ENCODE peak calls at places on chromosome 15, in six cellular contexts. One of them, this sample, is unnamed.

GRCh38 chr15:42348083-42348482 is 11.2 kb upstream of the CAPN3 start:
- DNase-seq in psoas muscle: no peak
- DNase-seq in ovary: no peak
- DNase-seq in heart left ventricle: no peak
- DNase-seq in breast epithelium: no peak
- DNase-seq in AG09309: peak
- DNase-seq in this sample: no peak

GRCh38 chr15:101535170-101535902 is 45.8 kb upstream of the PCSK6 start:
- DNase-seq in ovary: no peak
- DNase-seq in breast epithelium: no peak
- DNase-seq in psoas muscle: peak
- DNase-seq in AG09309: no peak
- DNase-seq in heart left ventricle: no peak
- DNase-seq in this sample: no peak

GRCh38 chr15:90305932-90306331 is 40.5 kb downstream of the NGRN start:
- DNase-seq in breast epithelium: no peak
- DNase-seq in heart left ventricle: no peak
- DNase-seq in ovary: no peak
- DNase-seq in psoas muscle: no peak
- DNase-seq in AG09309: no peak
- DNase-seq in this sample: no peak

GRCh38 chr15:28019594-28020320 is 79.4 kb downstream of the OCA2 start:
- DNase-seq in breast epithelium: no peak
- DNase-seq in psoas muscle: no peak
- DNase-seq in ovary: no peak
- DNase-seq in heart left ventricle: no peak
- DNase-seq in AG09309: no peak
- DNase-seq in this sample: no peak

GRCh38 chr15:29934251-29934650 is 112.0 kb upstream of the TJP1 start:
- DNase-seq in psoas muscle: no peak
- DNase-seq in heart left ventricle: no peak
- DNase-seq in breast epithelium: no peak
- DNase-seq in AG09309: no peak
- DNase-seq in ovary: no peak
- DNase-seq in this sample: no peak

GRCh38 chr15:44861439-44861910 is 95.0 kb upstream of the TERB2 start:
- DNase-seq in psoas muscle: no peak
- DNase-seq in breast epithelium: no peak
- DNase-seq in ovary: no peak
- DNase-seq in AG09309: no peak
- DNase-seq in heart left ventricle: no peak
- DNase-seq in this sample: no peak

GRCh38 chr15:39495871-39496459 is 84.9 kb upstream of the THBS1 start:
- DNase-seq in psoas muscle: no peak
- DNase-seq in AG09309: no peak
- DNase-seq in heart left ventricle: no peak
- DNase-seq in ovary: peak
- DNase-seq in breast epithelium: no peak
- DNase-seq in this sample: no peak

GRCh38 chr15:100929641-100930042 is 10.5 kb downstream of the LRRK1 start:
- DNase-seq in ovary: no peak
- DNase-seq in AG09309: no peak
- DNase-seq in breast epithelium: no peak
- DNase-seq in psoas muscle: no peak
- DNase-seq in heart left ventricle: no peak
- DNase-seq in this sample: no peak

GRCh38 chr15:77059761-77060345 is 11.1 kb downstream of the TSPAN3 start:
- DNase-seq in ovary: no peak
- DNase-seq in AG09309: no peak
- DNase-seq in breast epithelium: no peak
- DNase-seq in heart left ventricle: no peak
- DNase-seq in psoas muscle: no peak
- DNase-seq in this sample: no peak

GRCh38 chr15:33132722-33133345 is 61.7 kb downstream of the FMN1 start:
- DNase-seq in heart left ventricle: no peak
- DNase-seq in ovary: no peak
- DNase-seq in psoas muscle: no peak
- DNase-seq in AG09309: peak
- DNase-seq in breast epithelium: peak
- DNase-seq in this sample: no peak

GRCh38 chr15:92149469-92149868 is 244.2 kb upstream of the ST8SIA2 start:
- DNase-seq in ovary: no peak
- DNase-seq in breast epithelium: no peak
- DNase-seq in AG09309: no peak
- DNase-seq in heart left ventricle: no peak
- DNase-seq in psoas muscle: no peak
- DNase-seq in this sample: no peak

GRCh38 chr15:31266712-31267111 is 59.9 kb upstream of the KLF13 start:
- DNase-seq in AG09309: no peak
- DNase-seq in ovary: peak
- DNase-seq in heart left ventricle: no peak
- DNase-seq in psoas muscle: no peak
- DNase-seq in breast epithelium: peak
- DNase-seq in this sample: no peak

GRCh38 chr15:71916834-71917233 is 106.5 kb downstream of the NR2E3 start:
- DNase-seq in breast epithelium: no peak
- DNase-seq in heart left ventricle: no peak
- DNase-seq in psoas muscle: no peak
- DNase-seq in AG09309: no peak
- DNase-seq in ovary: no peak
- DNase-seq in this sample: no peak

GRCh38 chr15:59180946-59181345 is 25.7 kb upstream of the LDHAL6B start:
- DNase-seq in AG09309: no peak
- DNase-seq in heart left ventricle: no peak
- DNase-seq in ovary: no peak
- DNase-seq in psoas muscle: no peak
- DNase-seq in breast epithelium: no peak
- DNase-seq in this sample: no peak

GRCh38 chr15:53872410-53872809 is 105.8 kb upstream of the UNC13C start:
- DNase-seq in AG09309: no peak
- DNase-seq in ovary: no peak
- DNase-seq in breast epithelium: no peak
- DNase-seq in heart left ventricle: no peak
- DNase-seq in psoas muscle: no peak
- DNase-seq in this sample: no peak

GRCh38 chr15:100722551-100723322 is 120.3 kb downstream of the ASB7 start:
- DNase-seq in heart left ventricle: no peak
- DNase-seq in ovary: no peak
- DNase-seq in breast epithelium: peak
- DNase-seq in psoas muscle: no peak
- DNase-seq in AG09309: no peak
- DNase-seq in this sample: no peak

GRCh38 chr15:31077181-31077580 is 24.3 kb downstream of the TRPM1 start:
- DNase-seq in psoas muscle: no peak
- DNase-seq in AG09309: no peak
- DNase-seq in heart left ventricle: no peak
- DNase-seq in ovary: no peak
- DNase-seq in breast epithelium: no peak
- DNase-seq in this sample: no peak

GRCh38 chr15:96042734-96043224 is 287.7 kb upstream of the NR2F2 start:
- DNase-seq in heart left ventricle: no peak
- DNase-seq in AG09309: no peak
- DNase-seq in psoas muscle: no peak
- DNase-seq in breast epithelium: no peak
- DNase-seq in ovary: no peak
- DNase-seq in this sample: no peak

GRCh38 chr15:37102315-37103021 is 2.1 kb upstream of the MEIS2 start:
- DNase-seq in psoas muscle: peak
- DNase-seq in AG09309: no peak
- DNase-seq in heart left ventricle: peak
- DNase-seq in breast epithelium: no peak
- DNase-seq in ovary: peak
- DNase-seq in this sample: no peak

GRCh38 chr15:77621847-77622211 is 10.9 kb downstream of the LINGO1 start:
- DNase-seq in heart left ventricle: no peak
- DNase-seq in AG09309: no peak
- DNase-seq in breast epithelium: no peak
- DNase-seq in ovary: no peak
- DNase-seq in psoas muscle: no peak
- DNase-seq in this sample: no peak

GRCh38 chr15:39623550-39623931 is 42.7 kb downstream of the THBS1 start:
- DNase-seq in psoas muscle: no peak
- DNase-seq in AG09309: no peak
- DNase-seq in ovary: no peak
- DNase-seq in breast epithelium: no peak
- DNase-seq in heart left ventricle: no peak
- DNase-seq in this sample: no peak

GRCh38 chr15:23646165-23647000 is 1.3 kb downstream of the MAGEL2 start:
- DNase-seq in heart left ventricle: no peak
- DNase-seq in breast epithelium: no peak
- DNase-seq in AG09309: no peak
- DNase-seq in psoas muscle: peak
- DNase-seq in ovary: no peak
- DNase-seq in this sample: no peak

GRCh38 chr15:23645379-23646164 is 2.1 kb downstream of the MAGEL2 start:
- DNase-seq in AG09309: no peak
- DNase-seq in breast epithelium: no peak
- DNase-seq in psoas muscle: no peak
- DNase-seq in heart left ventricle: no peak
- DNase-seq in ovary: no peak
- DNase-seq in this sample: no peak

GRCh38 chr15:23648920-23649515 is 1.4 kb upstream of the MAGEL2 start:
- DNase-seq in AG09309: no peak
- DNase-seq in heart left ventricle: no peak
- DNase-seq in psoas muscle: peak
- DNase-seq in ovary: peak
- DNase-seq in breast epithelium: no peak
- DNase-seq in this sample: peak

GRCh38 chr15:23647421-23648375 is at the start of gene MAGEL2:
- DNase-seq in breast epithelium: no peak
- DNase-seq in psoas muscle: peak
- DNase-seq in ovary: peak
- DNase-seq in heart left ventricle: no peak
- DNase-seq in AG09309: no peak
- DNase-seq in this sample: peak

GRCh38 chr15:23647001-23647295 is 719 bp downstream of the MAGEL2 start:
- DNase-seq in AG09309: no peak
- DNase-seq in breast epithelium: no peak
- DNase-seq in psoas muscle: no peak
- DNase-seq in ovary: no peak
- DNase-seq in heart left ventricle: no peak
- DNase-seq in this sample: no peak
- H3K4me3 ChIP-seq in AG09309: no peak
- H3K4me3 ChIP-seq in breast epithelium: no peak
- H3K4me3 ChIP-seq in psoas muscle: peak
- H3K4me3 ChIP-seq in ovary: peak
- H3K4me3 ChIP-seq in heart left ventricle: peak
- H3K4me3 ChIP-seq in this sample: no peak

GRCh38 chr15:68113273-68113672 is 59.2 kb downstream of the PIAS1 start:
- DNase-seq in heart left ventricle: no peak
- DNase-seq in breast epithelium: no peak
- DNase-seq in psoas muscle: no peak
- DNase-seq in ovary: no peak
- DNase-seq in AG09309: peak
- DNase-seq in this sample: peak

GRCh38 chr15:68112711-68113110 is 58.6 kb downstream of the PIAS1 start:
- DNase-seq in heart left ventricle: no peak
- DNase-seq in ovary: no peak
- DNase-seq in AG09309: peak
- DNase-seq in breast epithelium: no peak
- DNase-seq in psoas muscle: no peak
- DNase-seq in this sample: no peak

GRCh38 chr15:68114356-68114755 is 60.2 kb downstream of the PIAS1 start:
- DNase-seq in AG09309: no peak
- DNase-seq in breast epithelium: no peak
- DNase-seq in ovary: no peak
- DNase-seq in heart left ventricle: no peak
- DNase-seq in psoas muscle: no peak
- DNase-seq in this sample: no peak

GRCh38 chr15:68113751-68114150 is 59.6 kb downstream of the PIAS1 start:
- DNase-seq in AG09309: no peak
- DNase-seq in breast epithelium: no peak
- DNase-seq in ovary: no peak
- DNase-seq in psoas muscle: no peak
- DNase-seq in heart left ventricle: no peak
- DNase-seq in this sample: no peak

DNA sequence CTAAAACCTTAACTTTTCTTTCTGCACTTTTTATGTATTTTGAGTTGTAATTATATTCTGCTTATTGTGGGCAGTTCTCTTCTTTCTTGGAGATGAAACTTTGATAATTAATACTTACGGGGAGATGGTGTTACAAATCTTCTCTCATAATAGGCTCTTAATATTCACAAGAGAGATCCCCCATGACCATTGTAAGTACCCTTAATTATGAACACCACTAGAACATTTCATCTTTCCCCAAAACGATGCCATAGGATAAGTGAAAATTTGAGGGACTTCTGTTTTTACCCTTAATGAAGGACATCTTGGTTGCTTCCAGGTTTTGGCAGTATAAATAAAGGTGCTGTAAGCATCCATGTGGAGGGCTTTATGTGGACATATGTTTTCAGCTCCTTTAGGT is 60.7 kb downstream of the PIAS1 start:
- DNase-seq in breast epithelium: no peak
- DNase-seq in AG09309: no peak
- DNase-seq in heart left ventricle: no peak
- DNase-seq in ovary: no peak
- DNase-seq in psoas muscle: no peak
- DNase-seq in this sample: no peak
- H3K4me3 ChIP-seq in breast epithelium: peak
- H3K4me3 ChIP-seq in AG09309: no peak
- H3K4me3 ChIP-seq in heart left ventricle: peak
- H3K4me3 ChIP-seq in ovary: no peak
- H3K4me3 ChIP-seq in psoas muscle: peak
- H3K4me3 ChIP-seq in this sample: no peak

GRCh38 chr15:74543043-74543422 is 2.0 kb downstream of the ARID3B start:
- DNase-seq in breast epithelium: no peak
- DNase-seq in AG09309: no peak
- DNase-seq in psoas muscle: no peak
- DNase-seq in ovary: no peak
- DNase-seq in heart left ventricle: no peak
- DNase-seq in this sample: no peak
- H3K4me3 ChIP-seq in breast epithelium: no peak
- H3K4me3 ChIP-seq in AG09309: no peak
- H3K4me3 ChIP-seq in psoas muscle: no peak
- H3K4me3 ChIP-seq in ovary: no peak
- H3K4me3 ChIP-seq in heart left ventricle: no peak
- H3K4me3 ChIP-seq in this sample: no peak

GRCh38 chr15:70063284-70063991 is 34.3 kb downstream of the TLE3 start:
- DNase-seq in AG09309: no peak
- DNase-seq in ovary: peak
- DNase-seq in psoas muscle: no peak
- DNase-seq in breast epithelium: no peak
- DNase-seq in heart left ventricle: no peak
- DNase-seq in this sample: no peak

GRCh38 chr15:70061086-70061370 is 36.7 kb downstream of the TLE3 start:
- DNase-seq in breast epithelium: no peak
- DNase-seq in ovary: no peak
- DNase-seq in AG09309: no peak
- DNase-seq in heart left ventricle: no peak
- DNase-seq in psoas muscle: no peak
- DNase-seq in this sample: no peak

GRCh38 chr15:70061696-70062270 is 35.9 kb downstream of the TLE3 start:
- DNase-seq in AG09309: no peak
- DNase-seq in psoas muscle: no peak
- DNase-seq in breast epithelium: no peak
- DNase-seq in heart left ventricle: no peak
- DNase-seq in ovary: no peak
- DNase-seq in this sample: no peak

GRCh38 chr15:70063992-70064379 is 33.7 kb downstream of the TLE3 start:
- DNase-seq in ovary: no peak
- DNase-seq in psoas muscle: no peak
- DNase-seq in AG09309: no peak
- DNase-seq in heart left ventricle: no peak
- DNase-seq in breast epithelium: no peak
- DNase-seq in this sample: no peak

GRCh38 chr15:70062321-70062956 is 35.3 kb downstream of the TLE3 start:
- DNase-seq in breast epithelium: peak
- DNase-seq in ovary: peak
- DNase-seq in heart left ventricle: peak
- DNase-seq in AG09309: peak
- DNase-seq in psoas muscle: peak
- DNase-seq in this sample: peak
- H3K4me3 ChIP-seq in breast epithelium: no peak
- H3K4me3 ChIP-seq in ovary: no peak
- H3K4me3 ChIP-seq in heart left ventricle: peak
- H3K4me3 ChIP-seq in AG09309: no peak
- H3K4me3 ChIP-seq in psoas muscle: peak
- H3K4me3 ChIP-seq in this sample: no peak